ENCODE peak calls at places on chromosomes 4 and X, in four cellular contexts. L, D, F and M are unnamed samples.

GRCh38 chr4:54473077-54473545 is 184.6 kb upstream of the KIT start:
- DNase-seq in L (peak; percentile 22), D (no peak), F (no peak), M (no peak)

GRCh38 chrX:21730011-21730410 is 27.9 kb downstream of the SMPX start:
- DNase-seq in L (no peak), D (no peak), F (peak; percentile 66), M (no peak)

GRCh38 chrX:63686878-63687714 is 97.9 kb downstream of the ARHGEF9 start:
- DNase-seq in L (no peak), D (peak; percentile 27), F (peak; percentile 18), M (no peak)

GRCh38 chrX:7215842-7216241 is 67.9 kb upstream of the PUDP start:
- DNase-seq in L (no peak), D (no peak), F (peak; percentile 2), M (no peak)

GRCh38 chr4:113435893-113436292 is 325.6 kb downstream of the CAMK2D start:
- DNase-seq in L (no peak), D (peak; percentile 47), F (peak; percentile 92), M (no peak)

GRCh38 chr4:112970903-112971302 is 78.5 kb upstream of the ANK2 start:
- DNase-seq in L (no peak), D (no peak), F (no peak), M (no peak)

GRCh38 chr4:90419124-90419711 is 292.0 kb downstream of the CCSER1 start:
- DNase-seq in L (no peak), D (no peak), F (peak; percentile 16), M (no peak)

GRCh38 chr4:165289429-165289785 is 38.1 kb upstream of the MSMO1 start:
- DNase-seq in L (no peak), D (no peak), F (no peak), M (no peak)

GRCh38 chr4:84966382-84967291 is at the start of gene WDFY3:
- DNase-seq in L (peak; percentile 92), D (peak; percentile 97), F (peak; percentile 80), M (no peak)

GRCh38 chr4:98293089-98293887 is 32.1 kb downstream of the RAP1GDS1 start:
- DNase-seq in L (no peak), D (no peak), F (peak; percentile 24), M (no peak)

GRCh38 chrX:141924293-141924692 is 20.6 kb downstream of the MAGEC1 start:
- DNase-seq in L (no peak), D (no peak), F (no peak), M (no peak)

GRCh38 chr4:38026138-38026740 is 66.0 kb downstream of the PTTG2 start:
- DNase-seq in L (no peak), D (no peak), F (no peak), M (no peak)

GRCh38 chrX:48826876-48827653 is 752 bp downstream of the ERAS start:
- DNase-seq in L (no peak), D (no peak), F (no peak), M (no peak)

GRCh38 chr4:118363166-118363565 is 10.4 kb upstream of the PRSS12 start:
- DNase-seq in L (no peak), D (no peak), F (no peak), M (no peak)

GRCh38 chr4:66554844-66555243 is 884.6 kb upstream of the EPHA5 start:
- DNase-seq in L (no peak), D (no peak), F (peak; percentile 44), M (no peak)

GRCh38 chrX:65689377-65689776 is 21.9 kb downstream of the MSN start:
- DNase-seq in L (no peak), D (no peak), F (no peak), M (no peak)

GRCh38 chrX:133415276-133416105 is at the start of gene GPC4:
- DNase-seq in L (peak; percentile 72), D (peak; percentile 76), F (peak; percentile 38), M (no peak)

GRCh38 chr4:108483077-108483476 is 137.3 kb upstream of the RPL34 start:
- DNase-seq in L (no peak), D (peak; percentile 58), F (peak; percentile 19), M (no peak)

GRCh38 chr4:78059524-78059889 is 2.4 kb downstream of the FRAS1 start:
- DNase-seq in L (peak; percentile 49), D (peak; percentile 83), F (peak; percentile 64), M (no peak)

GRCh38 chr4:169236901-169237626 is 33.7 kb downstream of the SH3RF1 start:
- DNase-seq in L (no peak), D (no peak), F (no peak), M (no peak)

GRCh38 chr4:126778348-126778747 is 854.4 kb upstream of the INTU start:
- DNase-seq in L (no peak), D (no peak), F (peak; percentile 84), M (no peak)

GRCh38 chr4:123809864-123810263 is 413.3 kb downstream of the SPRY1 start:
- DNase-seq in L (no peak), D (no peak), F (no peak), M (no peak)
- H3K4me1 ChIP-seq in L (peaks cover 4% of the 10 kb centered on the region), D (peaks cover 6% of the 10 kb centered on the region), F (no peaks in the 10 kb centered on the region), M (no peaks in the 10 kb centered on the region)

DNA sequence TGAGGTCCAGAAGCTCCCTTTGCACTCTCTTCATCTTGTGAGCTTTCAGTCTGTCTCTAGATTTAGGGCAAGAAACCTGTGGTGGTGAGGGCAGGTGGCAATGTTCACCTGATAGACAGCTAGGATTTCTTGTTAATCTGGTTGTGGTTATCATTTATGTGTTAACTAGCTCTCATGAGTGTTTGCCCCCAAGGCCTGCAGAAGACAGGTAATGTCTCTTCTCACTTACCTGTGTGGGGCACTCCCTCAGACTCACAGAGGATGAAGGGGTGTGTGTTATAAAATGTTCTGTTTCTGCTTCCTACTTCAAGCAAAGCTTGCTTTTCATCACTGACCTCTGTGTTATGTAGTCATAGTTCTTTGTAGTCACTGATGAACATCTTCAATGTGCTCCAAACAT is 17.8 kb downstream of the EGF start:
- DNase-seq in L (no peak), D (no peak), F (no peak), M (no peak)
- H3K36me3 ChIP-seq in L (no peaks in the 10 kb centered on the region), D (no peaks in the 10 kb centered on the region), F (no peaks in the 10 kb centered on the region), M (no peaks in the 10 kb centered on the region)

DNA sequence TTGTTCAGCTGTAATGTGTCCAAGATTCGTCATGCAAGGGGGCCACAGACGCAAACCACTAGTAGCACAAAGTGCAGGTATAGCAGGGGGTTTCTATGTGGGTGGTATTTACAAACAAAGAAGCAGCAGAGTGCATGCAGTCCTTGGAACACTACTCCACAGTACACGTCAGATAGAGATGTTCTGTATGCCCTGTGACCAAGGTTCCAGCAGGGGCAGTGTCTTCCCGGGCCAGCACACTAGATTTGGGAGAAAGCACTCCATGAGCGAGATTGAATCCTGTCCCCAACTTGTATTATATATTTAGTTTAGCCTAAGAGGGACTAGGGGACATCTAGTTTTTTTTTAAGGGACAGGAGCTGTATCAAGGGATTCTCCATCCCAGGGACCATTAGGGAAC is 54.4 kb upstream of the ESX1 start:
- DNase-seq in L (no peak), D (no peak), F (no peak), M (no peak)
- H3K27ac ChIP-seq in L (no peak overlapping the region), D (no peak overlapping the region), F (no peak overlapping the region), M (no peak overlapping the region)

DNA sequence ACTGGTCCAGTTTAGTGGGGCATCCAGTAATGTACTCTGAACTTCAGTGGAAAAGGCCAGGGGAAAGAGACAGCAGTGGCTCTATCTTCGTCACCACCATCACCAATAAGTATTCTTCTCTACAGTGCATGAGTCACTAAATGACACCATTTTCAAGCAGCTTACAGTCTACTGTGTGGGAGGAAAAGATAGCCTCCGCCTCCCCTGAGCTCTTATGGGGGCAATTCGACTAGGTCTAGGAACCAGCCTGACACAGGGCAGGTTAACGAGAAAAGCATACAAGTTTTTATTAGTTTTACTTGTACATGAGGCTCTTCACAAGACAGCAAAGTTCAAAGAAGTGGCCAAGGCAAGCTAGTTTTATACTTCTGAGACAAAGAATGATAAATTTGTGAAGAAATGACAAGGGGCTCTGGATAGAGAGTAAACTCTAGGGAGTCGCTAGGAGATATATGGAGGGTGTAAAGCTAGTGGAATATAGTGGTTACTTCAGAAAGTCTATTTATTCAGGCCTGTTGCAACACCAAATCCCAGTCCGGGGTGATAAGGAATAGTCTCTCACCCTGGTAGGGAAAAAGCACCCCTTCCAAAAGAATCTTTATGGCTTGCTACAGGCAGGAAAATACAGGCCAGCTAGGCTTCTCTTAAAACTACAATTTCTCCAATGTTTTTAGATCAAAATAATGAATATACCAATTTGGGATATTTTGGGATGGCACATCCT is 49.7 kb downstream of the SCD5 start:
- DNase-seq in L (no peak), D (no peak), F (peak; percentile 62), M (no peak)
- H3K4me1 ChIP-seq in L (peaks cover 4% of the 10 kb centered on the region), D (peaks cover 21% of the 10 kb centered on the region), F (peaks cover 49% of the 10 kb centered on the region), M (no peaks in the 10 kb centered on the region)

GRCh38 chr4:5809216-5809776 is 83.6 kb downstream of the CRMP1 start:
- DNase-seq in L (no peak), D (no peak), F (peak; percentile 41), M (no peak)
- H3K36me3 ChIP-seq in L (peaks cover 27% of the 10 kb centered on the region), D (peaks cover 23% of the 10 kb centered on the region), F (peaks cover 56% of the 10 kb centered on the region), M (no peaks in the 10 kb centered on the region)